ENCODE peak calls at places on chromosome 13, in nine cellular contexts. Z is T-cell; C is NCI-H82; W is G401; D is occipital lobe; N is T-helper 1 cell; I is iPS DF 19.7; U is endodermal cell; H is stimulated activated CD4-positive, alpha-beta T cell treated with anti-CD3 and anti-CD28 coated beads, Interleukin-4, amount 100 ng/mL, for 48 hours. E is an unnamed sample.

GRCh38 chr13:23020246-23020843 is 160.4 kb upstream of the SGCG start:
- DNase-seq in Z (peak; percentile 9), C (peak; percentile 97), W (peak; percentile 72), D (no peak), N (no peak), I (peak; percentile 38), U (peak; percentile 69), H (no peak), E (peak; percentile 66)

GRCh38 chr13:41231786-41232185 is 31.6 kb downstream of the MTRF1 start:
- DNase-seq in Z (no peak), C (no peak), W (no peak), D (no peak), N (no peak), I (no peak), U (peak; percentile 68), H (no peak), E (no peak)

GRCh38 chr13:113664751-113665581 is 2.1 kb upstream of the GRK1 start:
- DNase-seq in Z (no peak), C (no peak), W (no peak), D (no peak), N (no peak), I (no peak), U (peak; percentile 45), H (no peak), E (no peak)

GRCh38 chr13:33678906-33679657 is 138.9 kb upstream of the RFC3 start:
- DNase-seq in Z (peak; percentile 29), C (no peak), W (no peak), D (peak; percentile 23), N (peak; percentile 16), I (no peak), U (no peak), H (peak; percentile 63), E (peak; percentile 57)

GRCh38 chr13:83182845-83183244 is 699.4 kb downstream of the SLITRK1 start:
- DNase-seq in Z (no peak), C (no peak), W (no peak), D (no peak), N (no peak), I (no peak), U (peak; percentile 43), H (no peak), E (no peak)

GRCh38 chr13:99577934-99578917 is 77.0 kb downstream of the TM9SF2 start:
- DNase-seq in Z (no peak), C (peak; percentile 25), W (peak; percentile 37), D (no peak), N (no peak), I (no peak), U (no peak), H (no peak), E (no peak)

GRCh38 chr13:36848228-36848982 is 29.4 kb downstream of the RFXAP start:
- DNase-seq in Z (no peak), C (peak; percentile 47), W (no peak), D (no peak), N (no peak), I (no peak), U (peak; percentile 60), H (peak; percentile 2), E (no peak)

GRCh38 chr13:22092791-22093545 is 422.1 kb downstream of the FGF9 start:
- DNase-seq in Z (no peak), C (no peak), W (no peak), D (no peak), N (no peak), I (no peak), U (no peak), H (no peak), E (no peak)

GRCh38 chr13:32252812-32253440 is 62.2 kb downstream of the ZAR1L start:
- DNase-seq in Z (no peak), C (no peak), W (no peak), D (no peak), N (no peak), I (no peak), U (no peak), H (no peak), E (no peak)

GRCh38 chr13:39892731-39893293 is 237.3 kb downstream of the COG6 start:
- DNase-seq in Z (peak; percentile 38), C (no peak), W (no peak), D (no peak), N (no peak), I (no peak), U (no peak), H (no peak), E (no peak)

GRCh38 chr13:98599502-98600328 is 22.8 kb upstream of the STK24 start:
- DNase-seq in Z (no peak), C (no peak), W (no peak), D (no peak), N (no peak), I (no peak), U (peak; percentile 65), H (no peak), E (no peak)

GRCh38 chr13:20340759-20341161 is 108.6 kb upstream of the GJB6 start:
- DNase-seq in Z (no peak), C (no peak), W (no peak), D (no peak), N (no peak), I (no peak), U (peak; percentile 55), H (no peak), E (no peak)

GRCh38 chr13:52104624-52105023 is 24.2 kb downstream of the NEK5 start:
- DNase-seq in Z (no peak), C (no peak), W (no peak), D (no peak), N (no peak), I (no peak), U (no peak), H (no peak), E (no peak)

GRCh38 chr13:21243045-21243842 is 66.8 kb downstream of the MRPL57 start:
- DNase-seq in Z (no peak), C (peak; percentile 53), W (peak; percentile 1), D (no peak), N (no peak), I (no peak), U (no peak), H (no peak), E (no peak)

GRCh38 chr13:41064493-41064892 is 3.2 kb downstream of the WBP4 start:
- DNase-seq in Z (no peak), C (no peak), W (no peak), D (no peak), N (no peak), I (no peak), U (no peak), H (no peak), E (no peak)

GRCh38 chr13:111034811-111035210 is 80.3 kb upstream of the ARHGEF7 start:
- DNase-seq in Z (no peak), C (no peak), W (no peak), D (no peak), N (no peak), I (no peak), U (no peak), H (no peak), E (no peak)

GRCh38 chr13:93038187-93038586 is 188.4 kb upstream of the GPC6 start:
- DNase-seq in Z (no peak), C (no peak), W (no peak), D (no peak), N (no peak), I (no peak), U (no peak), H (no peak), E (no peak)

GRCh38 chr13:113209880-113210421 is 538 bp downstream of the CUL4A start:
- DNase-seq in Z (peak; percentile 83), C (peak; percentile 77), W (peak; percentile 40), D (peak; percentile 27), N (peak; percentile 81), I (no peak), U (peak; percentile 88), H (peak; percentile 47), E (no peak)

GRCh38 chr13:48928781-48929430 is 46.8 kb upstream of the FNDC3A start:
- DNase-seq in Z (no peak), C (no peak), W (no peak), D (no peak), N (no peak), I (no peak), U (no peak), H (no peak), E (no peak)

GRCh38 chr13:99926014-99926731 is 45.4 kb downstream of the ZIC5 start:
- DNase-seq in Z (no peak), C (peak; percentile 26), W (peak; percentile 84), D (no peak), N (no peak), I (no peak), U (no peak), H (no peak), E (peak; percentile 30)

GRCh38 chr13:99702687-99703319 is 201.5 kb downstream of the TM9SF2 start:
- DNase-seq in Z (no peak), C (no peak), W (no peak), D (no peak), N (no peak), I (peak; percentile 59), U (peak; percentile 79), H (no peak), E (no peak)

GRCh38 chr13:113452942-113453901 is at the start of gene ADPRHL1:
- DNase-seq in Z (no peak), C (peak; percentile 47), W (peak; percentile 22), D (no peak), N (no peak), I (no peak), U (no peak), H (no peak), E (no peak)

GRCh38 chr13:35866801-35867200 is 264.4 kb downstream of the DCLK1 start:
- DNase-seq in Z (no peak), C (no peak), W (no peak), D (no peak), N (no peak), I (no peak), U (peak; percentile 65), H (no peak), E (no peak)

GRCh38 chr13:33349996-33350826 is 64.7 kb upstream of the STARD13 start:
- DNase-seq in Z (no peak), C (peak; percentile 29), W (no peak), D (no peak), N (no peak), I (no peak), U (peak; percentile 67), H (no peak), E (peak; percentile 7)

GRCh38 chr13:30923423-30923822 is 9.0 kb upstream of the TEX26 start:
- DNase-seq in Z (no peak), C (peak; percentile 81), W (no peak), D (no peak), N (no peak), I (no peak), U (no peak), H (no peak), E (no peak)

GRCh38 chr13:61918841-61919240 is 503.2 kb upstream of the PCDH20 start:
- DNase-seq in Z (no peak), C (no peak), W (no peak), D (no peak), N (no peak), I (no peak), U (peak; percentile 60), H (no peak), E (no peak)

GRCh38 chr13:69617587-69617986 is 490.0 kb upstream of the ATXN8OS start:
- DNase-seq in Z (no peak), C (peak; percentile 85), W (no peak), D (no peak), N (no peak), I (no peak), U (no peak), H (no peak), E (no peak)

GRCh38 chr13:100573121-100573520 is 15.5 kb downstream of the GGACT start:
- DNase-seq in Z (peak; percentile 70), C (peak; percentile 95), W (peak; percentile 69), D (peak; percentile 12), N (peak; percentile 54), I (peak; percentile 68), U (peak; percentile 87), H (peak; percentile 66), E (peak; percentile 39)

GRCh38 chr13:104584481-104584880 is 1518.3 kb upstream of the SLC10A2 start:
- DNase-seq in Z (no peak), C (peak; percentile 73), W (no peak), D (no peak), N (no peak), I (no peak), U (no peak), H (no peak), E (no peak)

GRCh38 chr13:79775830-79776229 is 294.9 kb downstream of the NDFIP2 start:
- DNase-seq in Z (no peak), C (peak; percentile 35), W (peak; percentile 86), D (peak; percentile 22), N (no peak), I (peak; percentile 28), U (peak; percentile 75), H (no peak), E (peak; percentile 5)